ENCODE peak calls at places on chromosome 2, in ten cellular contexts. E is adrenal gland; T is brain microvascular endothelial cell; B is kidney; W is IMR-90; N is psoas muscle; A is endodermal cell; J is OCI-LY7; P is activated CD8-positive, alpha-beta T cell treated with anti-CD3 and anti-CD28 coated beads for 36 hours; D is heart right ventricle. K is an unnamed sample.

GRCh38 chr2:135742307-135742838 is 718 bp downstream of the UBXN4 start:
- DNase-seq in N (no peak), P (peak; percentile 39), J (peak; percentile 66), W (peak; percentile 64), A (no peak), E (peak; percentile 45), D (peak; percentile 21), T (peak; percentile 18), B (no peak), K (peak; percentile 44)

GRCh38 chr2:102717308-102718018 is 44.4 kb upstream of the TMEM182 start:
- DNase-seq in D (no peak), B (no peak), N (peak; percentile 42), P (no peak), J (no peak), W (peak; percentile 36), A (no peak), E (no peak), T (no peak), K (peak; percentile 49)

GRCh38 chr2:196925768-196926561 is 542 bp downstream of the PGAP1 start:
- DNase-seq in W (peak; percentile 26), N (peak; percentile 18), B (peak; percentile 70), E (peak; percentile 44), D (peak; percentile 26), P (peak; percentile 50), T (peak; percentile 20), A (peak; percentile 82), J (peak; percentile 9), K (peak; percentile 3)

GRCh38 chr2:219352448-219353023 is 20.0 kb upstream of the RESP18 start:
- DNase-seq in A (peak; percentile 92), T (peak; percentile 74), E (peak; percentile 48), P (peak; percentile 89), D (peak; percentile 52), N (peak; percentile 26), J (peak; percentile 63), B (no peak), W (peak; percentile 53), K (peak; percentile 52)

GRCh38 chr2:216696751-216697560 is 1.6 kb upstream of the IGFBP5 start:
- DNase-seq in W (peak; percentile 71), P (no peak), N (no peak), T (peak; percentile 29), E (no peak), B (no peak), A (no peak), J (peak; percentile 5), D (no peak), K (peak; percentile 24)

GRCh38 chr2:231795525-231796327 is 9.5 kb downstream of the COPS7B start:
- DNase-seq in N (no peak), D (no peak), A (no peak), J (no peak), B (no peak), E (peak; percentile 81), W (peak; percentile 75), T (peak; percentile 73), P (no peak), K (peak; percentile 93)

GRCh38 chr2:120531365-120531764 is 185.4 kb downstream of the INHBB start:
- DNase-seq in A (no peak), W (peak; percentile 8), P (no peak), N (no peak), D (no peak), J (no peak), B (no peak), E (no peak), T (no peak), K (no peak)

GRCh38 chr2:201644001-201644400 is 698 bp upstream of the TMEM237 start:
- DNase-seq in P (no peak), E (peak; percentile 45), W (peak; percentile 26), B (no peak), D (peak; percentile 12), N (no peak), J (no peak), A (no peak), T (no peak), K (no peak)

GRCh38 chr2:184187421-184187971 is 410.8 kb upstream of the ZNF804A start:
- DNase-seq in N (no peak), B (peak; percentile 55), W (no peak), P (no peak), A (no peak), J (no peak), D (no peak), T (no peak), E (no peak), K (no peak)

GRCh38 chr2:214575030-214575949 is 164.4 kb downstream of the VWC2L start:
- DNase-seq in E (no peak), B (peak; percentile 40), T (no peak), J (no peak), A (no peak), D (no peak), N (no peak), P (peak; percentile 16), W (no peak), K (no peak)
- TF ChIP-seq CTCF in E (no peak), B (no peak), T (no peak), J (no peak), A (no peak), D (no peak), N (no peak), P (no peak), W (no peak), K (no peak)

GRCh38 chr2:62293490-62294212 is 97.7 kb downstream of the B3GNT2 start:
- DNase-seq in J (peak; percentile 31), E (peak; percentile 81), P (no peak), B (peak; percentile 96), A (peak; percentile 95), T (no peak), N (peak; percentile 23), D (peak; percentile 47), W (no peak), K (no peak)

GRCh38 chr2:62296034-62296832 is 100.3 kb downstream of the B3GNT2 start:
- DNase-seq in D (no peak), A (no peak), B (peak; percentile 32), N (no peak), J (no peak), E (no peak), P (no peak), W (no peak), T (no peak), K (no peak)

GRCh38 chr2:62300925-62301324 is 105.0 kb downstream of the B3GNT2 start:
- DNase-seq in A (no peak), T (no peak), P (no peak), W (peak; percentile 6), J (no peak), E (no peak), D (no peak), B (no peak), N (no peak), K (no peak)

GRCh38 chr2:62296833-62297641 is 101.1 kb downstream of the B3GNT2 start:
- DNase-seq in P (no peak), E (no peak), D (no peak), W (no peak), A (no peak), T (no peak), B (no peak), N (no peak), J (no peak), K (no peak)

GRCh38 chr2:62297642-62298010 is 101.7 kb downstream of the B3GNT2 start:
- DNase-seq in N (no peak), B (no peak), P (no peak), W (no peak), E (no peak), A (peak; percentile 84), J (no peak), D (no peak), T (no peak), K (no peak)
- TF ChIP-seq CTCF in N (no peak), B (no peak), P (no peak), W (peak; percentile 28), E (no peak), A (peak; percentile 82), J (peak; percentile 57), D (no peak), T (peak; percentile 50), K (peak; percentile 51)

DNA sequence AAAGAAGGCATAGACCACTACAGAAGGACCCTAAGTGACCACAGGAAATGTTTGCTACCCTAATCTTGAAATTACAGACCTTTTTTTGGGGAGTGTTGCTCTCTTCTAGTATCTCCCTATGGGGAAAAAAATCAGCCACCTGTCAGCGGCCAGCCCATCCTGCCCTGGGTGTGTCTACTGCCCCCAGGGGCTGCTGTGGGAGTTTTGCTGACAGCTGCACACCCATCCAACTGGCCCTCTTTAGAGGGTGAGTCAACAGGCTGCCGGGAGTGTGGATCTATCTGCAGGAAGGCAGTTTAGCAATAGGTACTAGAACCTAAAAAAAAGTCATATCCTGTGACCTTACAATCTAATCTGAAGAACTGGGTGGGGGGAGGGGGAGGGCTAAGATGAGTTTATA is 796 bp upstream of the DYSF start:
- DNase-seq in P (peak; percentile 72), B (no peak), D (peak; percentile 60), W (peak; percentile 38), T (no peak), A (peak; percentile 79), J (peak; percentile 23), E (no peak), N (peak; percentile 75), K (peak; percentile 18)
- TF ChIP-seq CTCF in P (no peak), B (no peak), D (peak; percentile 43), W (peak; percentile 9), T (peak; percentile 68), A (peak; percentile 67), J (peak; percentile 47), E (no peak), N (peak; percentile 41), K (peak; percentile 34)

GRCh38 chr2:109369671-109370191 is 240.7 kb downstream of the SH3RF3 start:
- DNase-seq in J (no peak), W (no peak), E (no peak), D (no peak), N (no peak), B (no peak), P (no peak), A (peak; percentile 22), T (no peak), K (no peak)

GRCh38 chr2:109372614-109373013 is 241.2 kb downstream of the SEPTIN10 start:
- DNase-seq in P (no peak), B (no peak), T (no peak), N (no peak), A (no peak), W (no peak), J (no peak), E (no peak), D (no peak), K (no peak)

GRCh38 chr2:109370399-109370990 is 241.5 kb downstream of the SH3RF3 start:
- DNase-seq in T (no peak), A (no peak), N (no peak), E (no peak), D (no peak), J (no peak), W (no peak), B (no peak), P (no peak), K (no peak)

GRCh38 chr2:109372171-109372568 is 241.6 kb downstream of the SEPTIN10 start:
- DNase-seq in D (no peak), E (no peak), J (no peak), T (no peak), W (no peak), A (no peak), P (no peak), N (no peak), B (no peak), K (no peak)

DNA sequence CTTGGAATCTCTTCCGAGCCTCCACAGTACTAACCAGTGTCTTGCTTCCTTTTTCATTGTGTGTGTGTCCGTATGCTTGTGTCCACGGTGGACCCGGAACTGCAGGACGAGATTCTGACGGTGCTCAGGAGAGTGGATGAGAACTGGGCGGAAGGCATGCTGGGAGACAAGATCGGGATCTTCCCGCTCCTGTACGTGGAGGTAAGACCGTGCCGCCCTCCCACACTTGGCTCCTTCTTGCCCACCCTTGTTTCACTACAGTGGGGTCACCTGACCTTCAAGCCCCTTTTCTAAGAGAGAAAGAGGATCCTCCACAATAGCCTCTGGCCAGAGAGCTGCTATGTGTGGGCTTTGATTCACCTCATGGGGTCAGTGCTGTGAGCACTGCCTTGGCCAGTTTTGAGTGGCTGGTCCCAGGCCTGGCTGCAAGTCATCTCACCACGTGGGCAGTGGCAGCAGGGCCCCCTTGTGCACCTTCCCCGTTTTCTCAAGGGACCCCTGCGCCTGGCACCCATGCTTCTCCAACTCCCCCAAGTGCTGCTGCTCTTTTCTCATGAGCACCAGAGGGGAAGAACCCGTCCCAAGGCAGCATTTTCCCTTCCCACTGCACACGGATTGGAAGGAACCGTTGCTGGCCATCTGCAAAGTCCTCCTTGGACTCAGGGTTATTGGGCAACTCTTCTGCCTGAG is 242.1 kb downstream of the SEPTIN10 start:
- DNase-seq in A (peak; percentile 29), J (no peak), B (peak; percentile 49), T (no peak), N (no peak), D (no peak), P (no peak), W (no peak), E (no peak), K (no peak)
- TF ChIP-seq CTCF in A (no peak), J (no peak), B (no peak), T (no peak), N (no peak), D (no peak), P (no peak), W (no peak), E (no peak), K (no peak)

K was measured in HFFc6.